ENCODE peak calls at places on chromosomes 11 and 22, in eight cellular contexts. One of them, this sample, is unnamed.

GRCh38 chr11:120184371-120184945 is 26.4 kb upstream of the OAF start:
- DNase-seq in GM03348: no peak
- DNase-seq in GDM1: no peak
- DNase-seq in Peyer's patch: no peak
- DNase-seq in activated T-cell treated with anti-CD3 and anti-CD28 coated beads, Interleukin-2, amount 50 U/mL, for 72 hours: no peak
- DNase-seq in NCI-H774: no peak
- DNase-seq in Calu3: no peak
- DNase-seq in A673: no peak
- DNase-seq in this sample: no peak

GRCh38 chr11:86218125-86219081 is 26.1 kb upstream of the EED start:
- DNase-seq in GM03348: peak; percentile 87
- DNase-seq in GDM1: peak; percentile 47
- DNase-seq in Peyer's patch: peak; percentile 41
- DNase-seq in activated T-cell treated with anti-CD3 and anti-CD28 coated beads, Interleukin-2, amount 50 U/mL, for 72 hours: peak; percentile 60
- DNase-seq in NCI-H774: peak; percentile 67
- DNase-seq in Calu3: peak; percentile 72
- DNase-seq in A673: peak; percentile 89
- DNase-seq in this sample: peak; percentile 79

GRCh38 chr11:106344392-106344791 is 266.9 kb downstream of the AASDHPPT start:
- DNase-seq in GM03348: no peak
- DNase-seq in GDM1: no peak
- DNase-seq in Peyer's patch: no peak
- DNase-seq in activated T-cell treated with anti-CD3 and anti-CD28 coated beads, Interleukin-2, amount 50 U/mL, for 72 hours: no peak
- DNase-seq in NCI-H774: no peak
- DNase-seq in Calu3: no peak
- DNase-seq in A673: no peak
- DNase-seq in this sample: peak; percentile 81

GRCh38 chr11:25938952-25939351 is 393.0 kb upstream of the ANO3 start:
- DNase-seq in GM03348: no peak
- DNase-seq in GDM1: no peak
- DNase-seq in Peyer's patch: no peak
- DNase-seq in activated T-cell treated with anti-CD3 and anti-CD28 coated beads, Interleukin-2, amount 50 U/mL, for 72 hours: no peak
- DNase-seq in NCI-H774: no peak
- DNase-seq in Calu3: no peak
- DNase-seq in A673: no peak
- DNase-seq in this sample: no peak

GRCh38 chr11:92758216-92758615 is 211.2 kb upstream of the MTNR1B start:
- DNase-seq in GM03348: peak; percentile 12
- DNase-seq in GDM1: no peak
- DNase-seq in Peyer's patch: no peak
- DNase-seq in activated T-cell treated with anti-CD3 and anti-CD28 coated beads, Interleukin-2, amount 50 U/mL, for 72 hours: no peak
- DNase-seq in NCI-H774: no peak
- DNase-seq in Calu3: no peak
- DNase-seq in A673: no peak
- DNase-seq in this sample: no peak

GRCh38 chr22:23837911-23838685 is 708 bp downstream of the DERL3 start:
- DNase-seq in GM03348: no peak
- DNase-seq in GDM1: no peak
- DNase-seq in Peyer's patch: no peak
- DNase-seq in activated T-cell treated with anti-CD3 and anti-CD28 coated beads, Interleukin-2, amount 50 U/mL, for 72 hours: no peak
- DNase-seq in NCI-H774: no peak
- DNase-seq in Calu3: no peak
- DNase-seq in A673: no peak
- DNase-seq in this sample: no peak

GRCh38 chr11:2584812-2585565 is 114.8 kb downstream of the KCNQ1OT1 start:
- DNase-seq in GM03348: peak; percentile 2
- DNase-seq in GDM1: no peak
- DNase-seq in Peyer's patch: peak; percentile 10
- DNase-seq in activated T-cell treated with anti-CD3 and anti-CD28 coated beads, Interleukin-2, amount 50 U/mL, for 72 hours: no peak
- DNase-seq in NCI-H774: no peak
- DNase-seq in Calu3: no peak
- DNase-seq in A673: no peak
- DNase-seq in this sample: no peak

GRCh38 chr11:7905961-7906429 is 25.1 kb downstream of the OR10A6 start:
- DNase-seq in GM03348: no peak
- DNase-seq in GDM1: no peak
- DNase-seq in Peyer's patch: no peak
- DNase-seq in activated T-cell treated with anti-CD3 and anti-CD28 coated beads, Interleukin-2, amount 50 U/mL, for 72 hours: no peak
- DNase-seq in NCI-H774: no peak
- DNase-seq in Calu3: peak; percentile 54
- DNase-seq in A673: no peak
- DNase-seq in this sample: no peak

GRCh38 chr22:27768027-27768640 is 33.4 kb downstream of the MN1 start:
- DNase-seq in GM03348: no peak
- DNase-seq in GDM1: no peak
- DNase-seq in Peyer's patch: no peak
- DNase-seq in activated T-cell treated with anti-CD3 and anti-CD28 coated beads, Interleukin-2, amount 50 U/mL, for 72 hours: no peak
- DNase-seq in NCI-H774: no peak
- DNase-seq in Calu3: no peak
- DNase-seq in A673: no peak
- DNase-seq in this sample: no peak

GRCh38 chr22:39526736-39527171 is 5.8 kb downstream of the RPS19BP1 start:
- DNase-seq in GM03348: no peak
- DNase-seq in GDM1: peak; percentile 23
- DNase-seq in Peyer's patch: peak; percentile 71
- DNase-seq in activated T-cell treated with anti-CD3 and anti-CD28 coated beads, Interleukin-2, amount 50 U/mL, for 72 hours: peak; percentile 34
- DNase-seq in NCI-H774: no peak
- DNase-seq in Calu3: no peak
- DNase-seq in A673: no peak
- DNase-seq in this sample: no peak

GRCh38 chr11:82718307-82718706 is 15.4 kb downstream of the FAM181B start:
- DNase-seq in GM03348: peak; percentile 74
- DNase-seq in GDM1: peak; percentile 7
- DNase-seq in Peyer's patch: no peak
- DNase-seq in activated T-cell treated with anti-CD3 and anti-CD28 coated beads, Interleukin-2, amount 50 U/mL, for 72 hours: peak; percentile 8
- DNase-seq in NCI-H774: peak; percentile 64
- DNase-seq in Calu3: peak; percentile 5
- DNase-seq in A673: peak; percentile 69
- DNase-seq in this sample: peak; percentile 49

GRCh38 chr11:68825603-68826002 is 16.1 kb downstream of the CPT1A start:
- DNase-seq in GM03348: no peak
- DNase-seq in GDM1: peak; percentile 75
- DNase-seq in Peyer's patch: peak; percentile 64
- DNase-seq in activated T-cell treated with anti-CD3 and anti-CD28 coated beads, Interleukin-2, amount 50 U/mL, for 72 hours: peak; percentile 52
- DNase-seq in NCI-H774: no peak
- DNase-seq in Calu3: peak; percentile 77
- DNase-seq in A673: no peak
- DNase-seq in this sample: no peak

GRCh38 chr11:73507086-73507485 is 90.8 kb downstream of the FAM168A start:
- DNase-seq in GM03348: no peak
- DNase-seq in GDM1: no peak
- DNase-seq in Peyer's patch: no peak
- DNase-seq in activated T-cell treated with anti-CD3 and anti-CD28 coated beads, Interleukin-2, amount 50 U/mL, for 72 hours: no peak
- DNase-seq in NCI-H774: no peak
- DNase-seq in Calu3: no peak
- DNase-seq in A673: no peak
- DNase-seq in this sample: no peak

GRCh38 chr11:46066335-46066734 is 54.9 kb downstream of the PHF21A start:
- DNase-seq in GM03348: no peak
- DNase-seq in GDM1: no peak
- DNase-seq in Peyer's patch: no peak
- DNase-seq in activated T-cell treated with anti-CD3 and anti-CD28 coated beads, Interleukin-2, amount 50 U/mL, for 72 hours: no peak
- DNase-seq in NCI-H774: no peak
- DNase-seq in Calu3: no peak
- DNase-seq in A673: no peak
- DNase-seq in this sample: no peak

GRCh38 chr11:73233704-73234402 is 15.8 kb downstream of the P2RY2 start:
- DNase-seq in GM03348: no peak
- DNase-seq in GDM1: no peak
- DNase-seq in Peyer's patch: no peak
- DNase-seq in activated T-cell treated with anti-CD3 and anti-CD28 coated beads, Interleukin-2, amount 50 U/mL, for 72 hours: no peak
- DNase-seq in NCI-H774: no peak
- DNase-seq in Calu3: no peak
- DNase-seq in A673: no peak
- DNase-seq in this sample: peak; percentile 35

GRCh38 chr11:46375392-46376101 is 5.9 kb upstream of the MDK start:
- DNase-seq in GM03348: no peak
- DNase-seq in GDM1: no peak
- DNase-seq in Peyer's patch: no peak
- DNase-seq in activated T-cell treated with anti-CD3 and anti-CD28 coated beads, Interleukin-2, amount 50 U/mL, for 72 hours: no peak
- DNase-seq in NCI-H774: no peak
- DNase-seq in Calu3: no peak
- DNase-seq in A673: no peak
- DNase-seq in this sample: no peak

GRCh38 chr11:34192481-34193401 is 87.3 kb downstream of the NAT10 start:
- DNase-seq in GM03348: peak; percentile 93
- DNase-seq in GDM1: no peak
- DNase-seq in Peyer's patch: no peak
- DNase-seq in activated T-cell treated with anti-CD3 and anti-CD28 coated beads, Interleukin-2, amount 50 U/mL, for 72 hours: peak; percentile 40
- DNase-seq in NCI-H774: no peak
- DNase-seq in Calu3: peak; percentile 60
- DNase-seq in A673: peak; percentile 88
- DNase-seq in this sample: peak; percentile 91

GRCh38 chr11:58845342-58845741 is 838 bp upstream of the GLYATL2 start:
- DNase-seq in GM03348: no peak
- DNase-seq in GDM1: no peak
- DNase-seq in Peyer's patch: no peak
- DNase-seq in activated T-cell treated with anti-CD3 and anti-CD28 coated beads, Interleukin-2, amount 50 U/mL, for 72 hours: no peak
- DNase-seq in NCI-H774: no peak
- DNase-seq in Calu3: no peak
- DNase-seq in A673: no peak
- DNase-seq in this sample: no peak

GRCh38 chr11:59158206-59159068 is 13.5 kb upstream of the DTX4 start:
- DNase-seq in GM03348: peak; percentile 75
- DNase-seq in GDM1: peak; percentile 55
- DNase-seq in Peyer's patch: peak; percentile 64
- DNase-seq in activated T-cell treated with anti-CD3 and anti-CD28 coated beads, Interleukin-2, amount 50 U/mL, for 72 hours: peak; percentile 52
- DNase-seq in NCI-H774: peak; percentile 40
- DNase-seq in Calu3: peak; percentile 60
- DNase-seq in A673: peak; percentile 87
- DNase-seq in this sample: peak; percentile 79

GRCh38 chr22:30073743-30074142 is 6.5 kb upstream of the HORMAD2 start:
- DNase-seq in GM03348: no peak
- DNase-seq in GDM1: no peak
- DNase-seq in Peyer's patch: no peak
- DNase-seq in activated T-cell treated with anti-CD3 and anti-CD28 coated beads, Interleukin-2, amount 50 U/mL, for 72 hours: no peak
- DNase-seq in NCI-H774: no peak
- DNase-seq in Calu3: no peak
- DNase-seq in A673: no peak
- DNase-seq in this sample: no peak

GRCh38 chr11:125874556-125875124 is 12.8 kb upstream of the HYLS1 start:
- DNase-seq in GM03348: peak; percentile 77
- DNase-seq in GDM1: peak; percentile 26
- DNase-seq in Peyer's patch: peak; percentile 28
- DNase-seq in activated T-cell treated with anti-CD3 and anti-CD28 coated beads, Interleukin-2, amount 50 U/mL, for 72 hours: peak; percentile 50
- DNase-seq in NCI-H774: peak; percentile 51
- DNase-seq in Calu3: peak; percentile 59
- DNase-seq in A673: peak; percentile 87
- DNase-seq in this sample: peak; percentile 70

GRCh38 chr11:78203184-78203583 is 14.5 kb downstream of the USP35 start:
- DNase-seq in GM03348: no peak
- DNase-seq in GDM1: no peak
- DNase-seq in Peyer's patch: peak; percentile 30
- DNase-seq in activated T-cell treated with anti-CD3 and anti-CD28 coated beads, Interleukin-2, amount 50 U/mL, for 72 hours: no peak
- DNase-seq in NCI-H774: no peak
- DNase-seq in Calu3: no peak
- DNase-seq in A673: no peak
- DNase-seq in this sample: peak; percentile 13

GRCh38 chr22:33180371-33180770 is 122.2 kb upstream of the SYN3 start:
- DNase-seq in GM03348: no peak
- DNase-seq in GDM1: no peak
- DNase-seq in Peyer's patch: no peak
- DNase-seq in activated T-cell treated with anti-CD3 and anti-CD28 coated beads, Interleukin-2, amount 50 U/mL, for 72 hours: no peak
- DNase-seq in NCI-H774: no peak
- DNase-seq in Calu3: no peak
- DNase-seq in A673: no peak
- DNase-seq in this sample: no peak

GRCh38 chr22:32079110-32080089 is 36.3 kb downstream of the SLC5A1 start:
- DNase-seq in GM03348: peak; percentile 77
- DNase-seq in GDM1: no peak
- DNase-seq in Peyer's patch: no peak
- DNase-seq in activated T-cell treated with anti-CD3 and anti-CD28 coated beads, Interleukin-2, amount 50 U/mL, for 72 hours: no peak
- DNase-seq in NCI-H774: no peak
- DNase-seq in Calu3: peak; percentile 58
- DNase-seq in A673: peak; percentile 72
- DNase-seq in this sample: peak; percentile 52

GRCh38 chr11:10096987-10097386 is 197.0 kb downstream of the SBF2 start:
- DNase-seq in GM03348: no peak
- DNase-seq in GDM1: no peak
- DNase-seq in Peyer's patch: no peak
- DNase-seq in activated T-cell treated with anti-CD3 and anti-CD28 coated beads, Interleukin-2, amount 50 U/mL, for 72 hours: no peak
- DNase-seq in NCI-H774: no peak
- DNase-seq in Calu3: no peak
- DNase-seq in A673: no peak
- DNase-seq in this sample: no peak

GRCh38 chr11:46914363-46914762 is 4.0 kb downstream of the LRP4 start:
- DNase-seq in GM03348: peak; percentile 76
- DNase-seq in GDM1: no peak
- DNase-seq in Peyer's patch: no peak
- DNase-seq in activated T-cell treated with anti-CD3 and anti-CD28 coated beads, Interleukin-2, amount 50 U/mL, for 72 hours: no peak
- DNase-seq in NCI-H774: no peak
- DNase-seq in Calu3: no peak
- DNase-seq in A673: no peak
- DNase-seq in this sample: no peak

GRCh38 chr11:57380975-57381374 is at the start of gene PRG3:
- DNase-seq in GM03348: no peak
- DNase-seq in GDM1: no peak
- DNase-seq in Peyer's patch: no peak
- DNase-seq in activated T-cell treated with anti-CD3 and anti-CD28 coated beads, Interleukin-2, amount 50 U/mL, for 72 hours: no peak
- DNase-seq in NCI-H774: no peak
- DNase-seq in Calu3: no peak
- DNase-seq in A673: no peak
- DNase-seq in this sample: no peak

GRCh38 chr11:93829598-93829997 is 20.8 kb downstream of the VSTM5 start:
- DNase-seq in GM03348: no peak
- DNase-seq in GDM1: no peak
- DNase-seq in Peyer's patch: no peak
- DNase-seq in activated T-cell treated with anti-CD3 and anti-CD28 coated beads, Interleukin-2, amount 50 U/mL, for 72 hours: no peak
- DNase-seq in NCI-H774: no peak
- DNase-seq in Calu3: no peak
- DNase-seq in A673: no peak
- DNase-seq in this sample: no peak

GRCh38 chr11:105740164-105740903 is 130.5 kb downstream of the GRIA4 start:
- DNase-seq in GM03348: no peak
- DNase-seq in GDM1: no peak
- DNase-seq in Peyer's patch: no peak
- DNase-seq in activated T-cell treated with anti-CD3 and anti-CD28 coated beads, Interleukin-2, amount 50 U/mL, for 72 hours: no peak
- DNase-seq in NCI-H774: no peak
- DNase-seq in Calu3: no peak
- DNase-seq in A673: no peak
- DNase-seq in this sample: no peak

GRCh38 chr11:124841765-124842700 is 23.2 kb upstream of the ROBO3 start:
- DNase-seq in GM03348: no peak
- DNase-seq in GDM1: no peak
- DNase-seq in Peyer's patch: no peak
- DNase-seq in activated T-cell treated with anti-CD3 and anti-CD28 coated beads, Interleukin-2, amount 50 U/mL, for 72 hours: no peak
- DNase-seq in NCI-H774: no peak
- DNase-seq in Calu3: no peak
- DNase-seq in A673: no peak
- DNase-seq in this sample: no peak

GRCh38 chr11:104365676-104366075 is 201.7 kb upstream of the PDGFD start:
- DNase-seq in GM03348: no peak
- DNase-seq in GDM1: no peak
- DNase-seq in Peyer's patch: no peak
- DNase-seq in activated T-cell treated with anti-CD3 and anti-CD28 coated beads, Interleukin-2, amount 50 U/mL, for 72 hours: no peak
- DNase-seq in NCI-H774: no peak
- DNase-seq in Calu3: no peak
- DNase-seq in A673: no peak
- DNase-seq in this sample: no peak

GRCh38 chr11:20042717-20043392 is 117.4 kb downstream of the DBX1 start:
- DNase-seq in GM03348: no peak
- DNase-seq in GDM1: no peak
- DNase-seq in Peyer's patch: no peak
- DNase-seq in activated T-cell treated with anti-CD3 and anti-CD28 coated beads, Interleukin-2, amount 50 U/mL, for 72 hours: no peak
- DNase-seq in NCI-H774: no peak
- DNase-seq in Calu3: no peak
- DNase-seq in A673: no peak
- DNase-seq in this sample: no peak

GRCh38 chr11:45104790-45105084 is 41.7 kb upstream of the PRDM11 start:
- DNase-seq in GM03348: no peak
- DNase-seq in GDM1: no peak
- DNase-seq in Peyer's patch: no peak
- DNase-seq in activated T-cell treated with anti-CD3 and anti-CD28 coated beads, Interleukin-2, amount 50 U/mL, for 72 hours: no peak
- DNase-seq in NCI-H774: no peak
- DNase-seq in Calu3: no peak
- DNase-seq in A673: no peak
- DNase-seq in this sample: no peak

GRCh38 chr11:18064035-18064434 is 18.0 kb upstream of the TPH1 start:
- DNase-seq in GM03348: no peak
- DNase-seq in GDM1: no peak
- DNase-seq in Peyer's patch: no peak
- DNase-seq in activated T-cell treated with anti-CD3 and anti-CD28 coated beads, Interleukin-2, amount 50 U/mL, for 72 hours: no peak
- DNase-seq in NCI-H774: peak; percentile 76
- DNase-seq in Calu3: no peak
- DNase-seq in A673: no peak
- DNase-seq in this sample: no peak

This sample was measured in fibroblast of villous mesenchyme.